ENCODE peak calls at places on chromosomes 2 and 18, in five cellular contexts. X is A549, Q is astrocyte, N is lower leg skin, C is H9. R is an unnamed sample.

GRCh38 chr2:233556756-233557736 is 9.5 kb downstream of the USP40 start:
- DNase-seq in X (peak), Q (peak), N (no peak), C (no peak), R (no peak)

GRCh38 chr18:79936641-79937040 is 14.8 kb downstream of the SLC66A2 start:
- DNase-seq in X (no peak), Q (no peak), N (no peak), C (no peak), R (no peak)

GRCh38 chr18:8771930-8772329 is 66.6 kb downstream of the MTCL1 start:
- DNase-seq in X (no peak), Q (peak), N (peak), C (no peak), R (no peak)

GRCh38 chr2:235116885-235117492 is 165.2 kb downstream of the SH3BP4 start:
- DNase-seq in X (peak), Q (peak), N (no peak), C (no peak), R (no peak)

GRCh38 chr2:119049968-119050657 is 108.1 kb downstream of the MARCO start:
- DNase-seq in X (no peak), Q (no peak), N (no peak), C (peak), R (no peak)

GRCh38 chr18:76988015-76988826 is 144.4 kb downstream of the MBP start:
- DNase-seq in X (no peak), Q (no peak), N (no peak), C (no peak), R (no peak)

GRCh38 chr2:47699533-47700215 is 83.3 kb upstream of the MSH6 start:
- DNase-seq in X (no peak), Q (no peak), N (no peak), C (no peak), R (no peak)

GRCh38 chr18:57921708-57922107 is 118.6 kb upstream of the ATP8B1 start:
- DNase-seq in X (no peak), Q (no peak), N (no peak), C (no peak), R (no peak)

GRCh38 chr2:71929482-71929772 is 218.2 kb downstream of the CYP26B1 start:
- DNase-seq in X (no peak), Q (no peak), N (no peak), C (no peak), R (no peak)

GRCh38 chr2:154402138-154402714 is 296.3 kb upstream of the KCNJ3 start:
- DNase-seq in X (peak), Q (peak), N (no peak), C (no peak), R (no peak)

GRCh38 chr2:150938586-150938985 is 323.1 kb downstream of the RBM43 start:
- DNase-seq in X (no peak), Q (peak), N (no peak), C (no peak), R (no peak)

GRCh38 chr2:20151116-20151571 is 73.8 kb downstream of the SDC1 start:
- DNase-seq in X (no peak), Q (no peak), N (no peak), C (peak), R (no peak)

DNA sequence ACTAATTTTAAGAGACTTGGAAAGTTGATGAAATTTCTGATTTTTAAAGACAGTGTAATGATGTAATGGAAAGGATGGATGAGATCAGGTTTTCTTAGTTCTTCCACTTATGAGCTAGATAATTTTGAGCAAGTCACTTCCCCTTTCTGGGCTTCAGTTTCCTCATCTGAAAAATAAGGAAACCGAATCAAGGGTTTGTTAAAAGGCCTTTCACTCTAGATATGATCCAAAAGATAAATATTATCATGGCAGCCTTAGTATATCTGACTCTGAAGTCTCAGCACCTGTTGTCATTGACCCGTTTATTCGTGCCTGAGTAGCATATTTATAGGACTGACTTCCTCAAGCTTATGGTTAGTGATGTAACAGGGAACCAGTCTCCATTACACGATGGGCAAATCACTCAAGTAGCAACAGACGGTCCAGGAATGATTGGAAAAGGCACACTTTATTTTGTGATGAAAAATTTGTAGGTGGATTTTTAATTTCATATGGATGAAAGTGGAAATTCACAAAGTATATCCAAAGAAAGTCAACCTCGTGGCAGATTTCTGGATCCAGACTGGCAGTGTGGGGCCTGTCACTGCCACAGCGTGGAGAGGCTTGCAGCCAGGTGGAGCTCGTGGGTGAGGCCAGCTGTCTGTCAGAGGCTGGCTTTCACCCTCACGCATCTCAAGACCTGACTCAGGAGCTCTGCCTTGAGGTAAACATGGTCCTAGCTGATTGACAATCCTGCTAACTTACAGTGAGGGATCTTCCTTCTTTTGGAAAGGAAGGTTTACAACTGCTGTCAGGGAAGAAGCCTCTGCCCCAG is 137.9 kb upstream of the CXCR4 start:
- DNase-seq in X (no peak), Q (no peak), N (no peak), C (no peak), R (no peak)
- TF ChIP-seq CTCF in X (no peak), Q (no peak), N (no peak), C (peak), R (no peak)

GRCh38 chr2:152407204-152407721 is 72.3 kb downstream of the FMNL2 start:
- DNase-seq in X (peak), Q (peak), N (peak), C (peak), R (no peak)
- TF ChIP-seq CTCF in X (no peak), Q (no peak), N (no peak), C (no peak), R (no peak)

GRCh38 chr18:61893971-61894750 is 1.4 kb upstream of the RNF152 start:
- DNase-seq in X (peak), Q (no peak), N (peak), C (peak), R (peak)
- TF ChIP-seq CTCF in X (no peak), Q (no peak), N (no peak), C (no peak), R (no peak)

DNA sequence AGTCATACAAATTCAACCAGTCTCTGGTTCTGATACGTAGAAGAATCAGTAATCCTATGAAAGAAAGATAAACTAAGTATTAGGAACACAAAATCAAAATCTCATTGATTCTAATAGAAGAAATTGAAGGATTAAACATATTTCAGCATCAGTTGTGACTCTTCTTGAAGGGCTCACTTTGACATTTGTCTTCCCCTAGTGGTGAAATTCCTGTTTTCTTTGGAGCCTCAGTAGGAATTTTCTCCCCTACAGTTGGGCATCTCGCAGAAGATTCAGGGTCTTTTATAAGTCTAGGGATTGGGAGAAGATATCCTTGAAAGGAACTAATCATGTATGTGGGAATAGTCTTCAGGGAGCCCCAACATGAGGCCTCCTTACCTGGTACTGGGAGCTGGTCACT is 2.8 kb upstream of the CRYGB start:
- DNase-seq in X (no peak), Q (no peak), N (no peak), C (no peak), R (no peak)
- TF ChIP-seq CTCF in X (no peak), Q (peak), N (no peak), C (peak), R (no peak)